ENCODE peak calls at places on chromosomes 13 and 19, in ten cellular contexts. E, A, Q, S, R, L, C, F, D and O are unnamed samples.

GRCh38 chr13:27770809-27771208 is 21.5 kb upstream of the GSX1 start:
- DNase-seq in E (peak), A (peak), Q (peak), S (no peak), R (peak), L (no peak), C (peak), F (no peak), D (peak), O (no peak)

GRCh38 chr19:35903550-35904179 is 1.3 kb downstream of the HCST start:
- DNase-seq in E (peak), A (peak), Q (peak), S (peak), R (peak), L (peak), C (peak), F (peak), D (peak), O (peak)

GRCh38 chr13:110067355-110068175 is 239.4 kb downstream of the COL4A1 start:
- DNase-seq in E (no peak), A (no peak), Q (no peak), S (no peak), R (no peak), L (no peak), C (no peak), F (no peak), D (no peak), O (no peak)

GRCh38 chr13:71864094-71864980 is 2.7 kb downstream of the DACH1 start:
- DNase-seq in E (no peak), A (no peak), Q (peak), S (peak), R (peak), L (peak), C (peak), F (peak), D (no peak), O (no peak)

GRCh38 chr13:51742611-51743010 is 61.4 kb downstream of the DHRS12 start:
- DNase-seq in E (no peak), A (no peak), Q (no peak), S (no peak), R (no peak), L (no peak), C (no peak), F (no peak), D (no peak), O (no peak)

GRCh38 chr13:39600766-39601165 is 2.2 kb downstream of the LHFPL6 start:
- DNase-seq in E (peak), A (no peak), Q (no peak), S (no peak), R (no peak), L (peak), C (peak), F (no peak), D (peak), O (no peak)

GRCh38 chr13:44004881-44005280 is 125.2 kb downstream of the LACC1 start:
- DNase-seq in E (peak), A (no peak), Q (no peak), S (no peak), R (no peak), L (no peak), C (no peak), F (no peak), D (peak), O (no peak)

GRCh38 chr19:57406516-57407123 is 4.3 kb upstream of the ZNF17 start:
- DNase-seq in E (peak), A (peak), Q (peak), S (peak), R (peak), L (peak), C (peak), F (peak), D (peak), O (peak)

GRCh38 chr13:79674765-79675515 is 194.0 kb downstream of the NDFIP2 start:
- DNase-seq in E (no peak), A (no peak), Q (no peak), S (no peak), R (no peak), L (no peak), C (no peak), F (no peak), D (no peak), O (no peak)

GRCh38 chr13:29908411-29908810 is 58.0 kb upstream of the UBL3 start:
- DNase-seq in E (peak), A (no peak), Q (no peak), S (no peak), R (no peak), L (no peak), C (no peak), F (no peak), D (peak), O (peak)

GRCh38 chr13:31310781-31311180 is 111.0 kb downstream of the B3GLCT start:
- DNase-seq in E (no peak), A (no peak), Q (no peak), S (no peak), R (no peak), L (peak), C (no peak), F (no peak), D (no peak), O (no peak)

GRCh38 chr13:66995366-66995663 is 234.8 kb downstream of the PCDH9 start:
- DNase-seq in E (no peak), A (no peak), Q (no peak), S (no peak), R (no peak), L (no peak), C (no peak), F (no peak), D (no peak), O (no peak)

GRCh38 chr13:33218020-33218419 is 67.5 kb downstream of the STARD13 start:
- DNase-seq in E (peak), A (no peak), Q (no peak), S (no peak), R (peak), L (no peak), C (no peak), F (no peak), D (peak), O (peak)

GRCh38 chr19:21210037-21210621 is 68.3 kb downstream of the ZNF431 start:
- DNase-seq in E (no peak), A (no peak), Q (no peak), S (no peak), R (no peak), L (no peak), C (no peak), F (no peak), D (no peak), O (no peak)

GRCh38 chr13:109332501-109333499 is 453.6 kb downstream of the IRS2 start:
- DNase-seq in E (no peak), A (no peak), Q (no peak), S (no peak), R (no peak), L (no peak), C (peak), F (no peak), D (no peak), O (no peak)

GRCh38 chr19:38433268-38433733 is at the start of gene RYR1:
- DNase-seq in E (no peak), A (peak), Q (no peak), S (peak), R (no peak), L (no peak), C (peak), F (peak), D (peak), O (no peak)

GRCh38 chr19:10505583-10506229 is 2.5 kb upstream of the KEAP1 start:
- DNase-seq in E (peak), A (peak), Q (peak), S (peak), R (peak), L (no peak), C (peak), F (peak), D (peak), O (peak)

GRCh38 chr13:111280666-111281577 is 39.5 kb upstream of the TEX29 start:
- DNase-seq in E (peak), A (no peak), Q (no peak), S (peak), R (no peak), L (no peak), C (no peak), F (no peak), D (peak), O (peak)

GRCh38 chr13:35851238-35851814 is 279.9 kb downstream of the DCLK1 start:
- DNase-seq in E (no peak), A (no peak), Q (no peak), S (no peak), R (no peak), L (no peak), C (no peak), F (no peak), D (no peak), O (no peak)

GRCh38 chr13:51479199-51479523 is 26.3 kb upstream of the INTS6 start:
- DNase-seq in E (peak), A (no peak), Q (no peak), S (no peak), R (no peak), L (no peak), C (no peak), F (no peak), D (peak), O (peak)

GRCh38 chr19:55698256-55698655 is 23.2 kb downstream of the EPN1 start:
- DNase-seq in E (no peak), A (no peak), Q (no peak), S (no peak), R (no peak), L (no peak), C (no peak), F (no peak), D (no peak), O (no peak)

GRCh38 chr19:14337510-14337909 is 43.7 kb upstream of the ADGRE5 start:
- DNase-seq in E (peak), A (peak), Q (peak), S (no peak), R (no peak), L (peak), C (peak), F (no peak), D (no peak), O (no peak)

GRCh38 chr13:50518791-50519201 is 324.7 kb downstream of the DLEU7 start:
- DNase-seq in E (peak), A (no peak), Q (no peak), S (no peak), R (no peak), L (no peak), C (no peak), F (no peak), D (no peak), O (no peak)

GRCh38 chr13:111204438-111205177 is 89.5 kb downstream of the ARHGEF7 start:
- DNase-seq in E (no peak), A (no peak), Q (no peak), S (peak), R (no peak), L (no peak), C (peak), F (no peak), D (peak), O (no peak)

GRCh38 chr19:55027472-55028337 is 10.4 kb downstream of the GP6 start:
- DNase-seq in E (peak), A (no peak), Q (no peak), S (no peak), R (no peak), L (no peak), C (no peak), F (no peak), D (no peak), O (no peak)

GRCh38 chr19:1882089-1882785 is 3.1 kb downstream of the ABHD17A start:
- DNase-seq in E (no peak), A (peak), Q (no peak), S (no peak), R (no peak), L (no peak), C (no peak), F (peak), D (no peak), O (no peak)